ENCODE peak calls at places on chromosome 1, in seven cellular contexts. J is Karpas-422; L is stimulated activated CD4-positive, alpha-beta T cell treated with anti-CD3 and anti-CD28 coated beads, Interleukin-1b, Interleukin-23, amount 100 ng/mL, for 24 hours; Y is activated gamma-delta T cell; V is lung; W is cardiac septum; I is fibroblast of gingiva. C is an unnamed sample.

GRCh38 chr1:168535536-168535935 is 8.3 kb downstream of the XCL2 start:
- DNase-seq in J (no peak), L (no peak), Y (no peak), V (no peak), W (no peak), I (no peak), C (no peak)

GRCh38 chr1:1124786-1125642 is 9.1 kb upstream of the C1orf159 start:
- DNase-seq in J (no peak), L (no peak), Y (no peak), V (no peak), W (no peak), I (no peak), C (no peak)

GRCh38 chr1:64929221-64929620 is 37.1 kb downstream of the JAK1 start:
- DNase-seq in J (no peak), L (no peak), Y (no peak), V (no peak), W (no peak), I (no peak), C (no peak)

GRCh38 chr1:25944986-25945385 is 38.8 kb upstream of the STMN1 start:
- DNase-seq in J (no peak), L (no peak), Y (no peak), V (no peak), W (no peak), I (no peak), C (no peak)

GRCh38 chr1:46774297-46774696 is 24.5 kb upstream of the CYP4B1 start:
- DNase-seq in J (no peak), L (no peak), Y (no peak), V (no peak), W (no peak), I (no peak), C (no peak)

GRCh38 chr1:35565742-35566133 is 7.4 kb upstream of the TFAP2E start:
- DNase-seq in J (no peak), L (no peak), Y (no peak), V (no peak), W (no peak), I (no peak), C (no peak)

GRCh38 chr1:220761688-220762427 is 13.7 kb downstream of the MTARC2 start:
- DNase-seq in J (no peak), L (no peak), Y (no peak), V (no peak), W (no peak), I (no peak), C (no peak)

GRCh38 chr1:244231193-244231571 is 180.1 kb downstream of the ZBTB18 start:
- DNase-seq in J (no peak), L (no peak), Y (no peak), V (no peak), W (no peak), I (no peak), C (no peak)

GRCh38 chr1:185477638-185478216 is 160.7 kb upstream of the IVNS1ABP start:
- DNase-seq in J (no peak), L (no peak), Y (no peak), V (no peak), W (no peak), I (peak; percentile 51), C (no peak)